ENCODE peak calls at places on chromosomes 12 and 14, in nine cellular contexts. One of them, this sample, is unnamed.

GRCh38 chr12:91910871-91911388 is 234.7 kb downstream of the BTG1 start:
- DNase-seq in transverse colon: no peak
- DNase-seq in HFF-Myc: no peak
- DNase-seq in right atrium auricular region: no peak
- DNase-seq in bronchial epithelial cell: no peak
- DNase-seq in pancreas: no peak
- DNase-seq in cardiac muscle cell: no peak
- DNase-seq in D721Med: no peak
- DNase-seq in H9: no peak
- DNase-seq in this sample: no peak

GRCh38 chr14:104433401-104434213 is 146.0 kb upstream of the C14orf180 start:
- DNase-seq in HFF-Myc: no peak
- DNase-seq in cardiac muscle cell: no peak
- DNase-seq in D721Med: no peak
- DNase-seq in pancreas: no peak
- DNase-seq in bronchial epithelial cell: no peak
- DNase-seq in H9: peak; percentile 35
- DNase-seq in transverse colon: no peak
- DNase-seq in right atrium auricular region: peak; percentile 40
- DNase-seq in this sample: no peak

GRCh38 chr12:80422549-80422948 is 21.5 kb upstream of the PTPRQ start:
- DNase-seq in transverse colon: no peak
- DNase-seq in bronchial epithelial cell: peak; percentile 59
- DNase-seq in H9: no peak
- DNase-seq in HFF-Myc: no peak
- DNase-seq in pancreas: no peak
- DNase-seq in right atrium auricular region: no peak
- DNase-seq in cardiac muscle cell: no peak
- DNase-seq in D721Med: no peak
- DNase-seq in this sample: no peak

GRCh38 chr12:80189241-80189640 is 89.9 kb downstream of the OTOGL start:
- DNase-seq in D721Med: no peak
- DNase-seq in H9: no peak
- DNase-seq in bronchial epithelial cell: no peak
- DNase-seq in cardiac muscle cell: no peak
- DNase-seq in transverse colon: no peak
- DNase-seq in HFF-Myc: no peak
- DNase-seq in pancreas: no peak
- DNase-seq in right atrium auricular region: no peak
- DNase-seq in this sample: no peak

GRCh38 chr14:52332269-52332668 is 18.2 kb downstream of the PTGER2 start:
- DNase-seq in bronchial epithelial cell: no peak
- DNase-seq in D721Med: no peak
- DNase-seq in cardiac muscle cell: no peak
- DNase-seq in pancreas: no peak
- DNase-seq in transverse colon: no peak
- DNase-seq in HFF-Myc: no peak
- DNase-seq in H9: no peak
- DNase-seq in right atrium auricular region: no peak
- DNase-seq in this sample: no peak

GRCh38 chr14:64089920-64090319 is 204.3 kb downstream of the ESR2 start:
- DNase-seq in pancreas: no peak
- DNase-seq in HFF-Myc: no peak
- DNase-seq in D721Med: peak; percentile 16
- DNase-seq in cardiac muscle cell: no peak
- DNase-seq in right atrium auricular region: no peak
- DNase-seq in H9: peak; percentile 56
- DNase-seq in bronchial epithelial cell: peak; percentile 41
- DNase-seq in transverse colon: no peak
- DNase-seq in this sample: no peak

GRCh38 chr14:76762617-76763361 is 1.5 kb downstream of the VASH1 start:
- DNase-seq in pancreas: no peak
- DNase-seq in bronchial epithelial cell: no peak
- DNase-seq in transverse colon: no peak
- DNase-seq in H9: peak; percentile 23
- DNase-seq in D721Med: peak; percentile 50
- DNase-seq in cardiac muscle cell: no peak
- DNase-seq in HFF-Myc: no peak
- DNase-seq in right atrium auricular region: peak; percentile 64
- DNase-seq in this sample: no peak

GRCh38 chr12:130661059-130661458 is 55.0 kb downstream of the RIMBP2 start:
- DNase-seq in bronchial epithelial cell: no peak
- DNase-seq in HFF-Myc: no peak
- DNase-seq in right atrium auricular region: no peak
- DNase-seq in cardiac muscle cell: no peak
- DNase-seq in D721Med: no peak
- DNase-seq in H9: no peak
- DNase-seq in pancreas: no peak
- DNase-seq in transverse colon: no peak
- DNase-seq in this sample: no peak

GRCh38 chr12:80156306-80156705 is 57.0 kb downstream of the OTOGL start:
- DNase-seq in D721Med: no peak
- DNase-seq in pancreas: no peak
- DNase-seq in bronchial epithelial cell: peak; percentile 53
- DNase-seq in transverse colon: no peak
- DNase-seq in HFF-Myc: no peak
- DNase-seq in right atrium auricular region: no peak
- DNase-seq in cardiac muscle cell: no peak
- DNase-seq in H9: no peak
- DNase-seq in this sample: no peak

GRCh38 chr12:28231248-28231647 is 41.0 kb downstream of the CCDC91 start:
- DNase-seq in bronchial epithelial cell: no peak
- DNase-seq in D721Med: no peak
- DNase-seq in pancreas: no peak
- DNase-seq in right atrium auricular region: no peak
- DNase-seq in transverse colon: no peak
- DNase-seq in HFF-Myc: no peak
- DNase-seq in cardiac muscle cell: no peak
- DNase-seq in H9: no peak
- DNase-seq in this sample: no peak

GRCh38 chr12:122192441-122192840 is 9.5 kb downstream of the LRRC43 start:
- DNase-seq in transverse colon: no peak
- DNase-seq in pancreas: no peak
- DNase-seq in right atrium auricular region: no peak
- DNase-seq in cardiac muscle cell: no peak
- DNase-seq in HFF-Myc: no peak
- DNase-seq in H9: no peak
- DNase-seq in bronchial epithelial cell: no peak
- DNase-seq in D721Med: no peak
- DNase-seq in this sample: no peak

GRCh38 chr14:71166434-71166833 is 259.2 kb downstream of the PCNX1 start:
- DNase-seq in cardiac muscle cell: peak; percentile 46
- DNase-seq in D721Med: no peak
- DNase-seq in pancreas: no peak
- DNase-seq in right atrium auricular region: no peak
- DNase-seq in bronchial epithelial cell: peak; percentile 75
- DNase-seq in HFF-Myc: peak; percentile 70
- DNase-seq in transverse colon: peak; percentile 34
- DNase-seq in H9: no peak
- DNase-seq in this sample: no peak

GRCh38 chr14:68718033-68718725 is 74.7 kb downstream of the ZFP36L1 start:
- DNase-seq in transverse colon: no peak
- DNase-seq in right atrium auricular region: no peak
- DNase-seq in HFF-Myc: no peak
- DNase-seq in cardiac muscle cell: no peak
- DNase-seq in D721Med: no peak
- DNase-seq in pancreas: no peak
- DNase-seq in H9: no peak
- DNase-seq in bronchial epithelial cell: no peak
- DNase-seq in this sample: no peak

GRCh38 chr14:77761205-77761931 is 412 bp upstream of the SNW1 start:
- DNase-seq in pancreas: no peak
- DNase-seq in HFF-Myc: no peak
- DNase-seq in bronchial epithelial cell: peak; percentile 94
- DNase-seq in D721Med: no peak
- DNase-seq in right atrium auricular region: peak; percentile 79
- DNase-seq in H9: peak; percentile 64
- DNase-seq in transverse colon: peak; percentile 13
- DNase-seq in cardiac muscle cell: peak; percentile 35
- DNase-seq in this sample: no peak

GRCh38 chr14:25472700-25473099 is 422.8 kb upstream of the STXBP6 start:
- DNase-seq in pancreas: no peak
- DNase-seq in bronchial epithelial cell: no peak
- DNase-seq in right atrium auricular region: no peak
- DNase-seq in H9: no peak
- DNase-seq in cardiac muscle cell: no peak
- DNase-seq in transverse colon: no peak
- DNase-seq in HFF-Myc: no peak
- DNase-seq in D721Med: no peak
- DNase-seq in this sample: no peak

GRCh38 chr12:131783915-131784541 is 44.2 kb upstream of the MMP17 start:
- DNase-seq in cardiac muscle cell: no peak
- DNase-seq in right atrium auricular region: no peak
- DNase-seq in HFF-Myc: peak; percentile 83
- DNase-seq in bronchial epithelial cell: peak; percentile 89
- DNase-seq in H9: peak; percentile 72
- DNase-seq in pancreas: no peak
- DNase-seq in D721Med: no peak
- DNase-seq in transverse colon: no peak
- DNase-seq in this sample: no peak

GRCh38 chr14:106848330-106849121 is 1322.1 kb downstream of the TMEM121 start:
- DNase-seq in pancreas: peak; percentile 42
- DNase-seq in D721Med: no peak
- DNase-seq in HFF-Myc: no peak
- DNase-seq in H9: no peak
- DNase-seq in transverse colon: peak; percentile 53
- DNase-seq in cardiac muscle cell: no peak
- DNase-seq in right atrium auricular region: no peak
- DNase-seq in bronchial epithelial cell: peak; percentile 73
- DNase-seq in this sample: no peak

GRCh38 chr14:87745507-87746118 is 247.4 kb downstream of the GALC start:
- DNase-seq in transverse colon: no peak
- DNase-seq in D721Med: no peak
- DNase-seq in HFF-Myc: peak; percentile 30
- DNase-seq in right atrium auricular region: no peak
- DNase-seq in pancreas: no peak
- DNase-seq in H9: peak; percentile 57
- DNase-seq in cardiac muscle cell: peak; percentile 54
- DNase-seq in bronchial epithelial cell: peak; percentile 40
- DNase-seq in this sample: no peak

GRCh38 chr12:124625867-124626675 is 58.7 kb upstream of the NCOR2 start:
- DNase-seq in D721Med: no peak
- DNase-seq in right atrium auricular region: peak; percentile 96
- DNase-seq in HFF-Myc: no peak
- DNase-seq in transverse colon: peak; percentile 87
- DNase-seq in cardiac muscle cell: no peak
- DNase-seq in pancreas: no peak
- DNase-seq in bronchial epithelial cell: peak; percentile 63
- DNase-seq in H9: no peak
- DNase-seq in this sample: no peak

GRCh38 chr12:128918481-128918880 is 65.2 kb downstream of the GLT1D1 start:
- DNase-seq in cardiac muscle cell: no peak
- DNase-seq in D721Med: no peak
- DNase-seq in H9: no peak
- DNase-seq in bronchial epithelial cell: no peak
- DNase-seq in HFF-Myc: no peak
- DNase-seq in right atrium auricular region: no peak
- DNase-seq in transverse colon: no peak
- DNase-seq in pancreas: no peak
- DNase-seq in this sample: no peak

GRCh38 chr12:128920468-128920867 is 67.2 kb downstream of the GLT1D1 start:
- DNase-seq in right atrium auricular region: peak; percentile 67
- DNase-seq in HFF-Myc: no peak
- DNase-seq in cardiac muscle cell: no peak
- DNase-seq in transverse colon: no peak
- DNase-seq in D721Med: no peak
- DNase-seq in bronchial epithelial cell: peak; percentile 39
- DNase-seq in pancreas: no peak
- DNase-seq in H9: no peak
- DNase-seq in this sample: no peak

GRCh38 chr12:128914908-128915563 is 61.8 kb downstream of the GLT1D1 start:
- DNase-seq in transverse colon: no peak
- DNase-seq in pancreas: no peak
- DNase-seq in H9: no peak
- DNase-seq in HFF-Myc: no peak
- DNase-seq in right atrium auricular region: no peak
- DNase-seq in D721Med: no peak
- DNase-seq in cardiac muscle cell: peak; percentile 47
- DNase-seq in bronchial epithelial cell: no peak
- DNase-seq in this sample: no peak

GRCh38 chr12:128918910-128919309 is 65.6 kb downstream of the GLT1D1 start:
- DNase-seq in transverse colon: no peak
- DNase-seq in cardiac muscle cell: no peak
- DNase-seq in bronchial epithelial cell: no peak
- DNase-seq in H9: no peak
- DNase-seq in D721Med: no peak
- DNase-seq in pancreas: no peak
- DNase-seq in HFF-Myc: no peak
- DNase-seq in right atrium auricular region: no peak
- DNase-seq in this sample: no peak

GRCh38 chr12:128916425-128916824 is 63.1 kb downstream of the GLT1D1 start:
- DNase-seq in pancreas: no peak
- DNase-seq in right atrium auricular region: no peak
- DNase-seq in cardiac muscle cell: no peak
- DNase-seq in bronchial epithelial cell: no peak
- DNase-seq in H9: no peak
- DNase-seq in HFF-Myc: no peak
- DNase-seq in D721Med: no peak
- DNase-seq in transverse colon: no peak
- DNase-seq in this sample: no peak
- TF ChIP-seq CTCF in pancreas: no peak
- TF ChIP-seq CTCF in right atrium auricular region: no peak
- TF ChIP-seq CTCF in cardiac muscle cell: no peak
- TF ChIP-seq CTCF in bronchial epithelial cell: no peak
- TF ChIP-seq CTCF in H9: no peak
- TF ChIP-seq CTCF in HFF-Myc: no peak
- TF ChIP-seq CTCF in D721Med: no peak
- TF ChIP-seq CTCF in transverse colon: no peak
- TF ChIP-seq CTCF in this sample: no peak

GRCh38 chr12:4849024-4849594 is 60.6 kb upstream of the KCNA1 start:
- DNase-seq in right atrium auricular region: no peak
- DNase-seq in transverse colon: no peak
- DNase-seq in H9: peak; percentile 16
- DNase-seq in pancreas: no peak
- DNase-seq in bronchial epithelial cell: peak; percentile 25
- DNase-seq in cardiac muscle cell: peak; percentile 49
- DNase-seq in D721Med: no peak
- DNase-seq in HFF-Myc: peak; percentile 6
- DNase-seq in this sample: no peak
- TF ChIP-seq CTCF in right atrium auricular region: peak; percentile 83
- TF ChIP-seq CTCF in transverse colon: peak; percentile 51
- TF ChIP-seq CTCF in H9: peak; percentile 84
- TF ChIP-seq CTCF in pancreas: peak; percentile 39
- TF ChIP-seq CTCF in bronchial epithelial cell: peak; percentile 58
- TF ChIP-seq CTCF in cardiac muscle cell: peak; percentile 78
- TF ChIP-seq CTCF in D721Med: peak; percentile 54
- TF ChIP-seq CTCF in HFF-Myc: peak; percentile 67
- TF ChIP-seq CTCF in this sample: peak; percentile 61

GRCh38 chr12:99386907-99387306 is 260.6 kb upstream of the GARIN6 start:
- DNase-seq in H9: no peak
- DNase-seq in transverse colon: no peak
- DNase-seq in pancreas: no peak
- DNase-seq in right atrium auricular region: no peak
- DNase-seq in HFF-Myc: peak; percentile 2
- DNase-seq in D721Med: no peak
- DNase-seq in bronchial epithelial cell: peak; percentile 21
- DNase-seq in cardiac muscle cell: peak; percentile 59
- DNase-seq in this sample: no peak
- TF ChIP-seq CTCF in H9: peak; percentile 82
- TF ChIP-seq CTCF in transverse colon: no peak
- TF ChIP-seq CTCF in pancreas: no peak
- TF ChIP-seq CTCF in right atrium auricular region: no peak
- TF ChIP-seq CTCF in HFF-Myc: peak; percentile 13
- TF ChIP-seq CTCF in D721Med: peak; percentile 72
- TF ChIP-seq CTCF in bronchial epithelial cell: peak; percentile 15
- TF ChIP-seq CTCF in cardiac muscle cell: peak; percentile 61
- TF ChIP-seq CTCF in this sample: no peak

GRCh38 chr14:91155626-91156089 is 41.8 kb downstream of the DGLUCY start:
- DNase-seq in cardiac muscle cell: no peak
- DNase-seq in D721Med: no peak
- DNase-seq in pancreas: no peak
- DNase-seq in H9: no peak
- DNase-seq in bronchial epithelial cell: no peak
- DNase-seq in HFF-Myc: no peak
- DNase-seq in transverse colon: no peak
- DNase-seq in right atrium auricular region: no peak
- DNase-seq in this sample: no peak
- TF ChIP-seq CTCF in cardiac muscle cell: no peak
- TF ChIP-seq CTCF in D721Med: peak; percentile 14
- TF ChIP-seq CTCF in pancreas: no peak
- TF ChIP-seq CTCF in H9: peak; percentile 43
- TF ChIP-seq CTCF in bronchial epithelial cell: peak; percentile 8
- TF ChIP-seq CTCF in HFF-Myc: no peak
- TF ChIP-seq CTCF in transverse colon: no peak
- TF ChIP-seq CTCF in right atrium auricular region: no peak
- TF ChIP-seq CTCF in this sample: no peak

This sample was measured in activated B cell treated with CpG ODN at 0.5 μM for 24 hours.